ENCODE peak calls at places on chromosomes 1 and 21, in six cellular contexts. One of them, this sample, is unnamed.
A peak's percentile ranks its signal among the peaks of the same experiment; 100 is the strongest.

GRCh38 chr21:41923641-41924342 is 30.0 kb downstream of the C2CD2 start:
- DNase-seq in activated naive CD8-positive, alpha-beta T cell treated with anti-CD3 and anti-CD28 coated beads, Interleukin-2, amount 50 U/mL, for 24 hours: no peak
- DNase-seq in stimulated activated CD4-positive, alpha-beta T cell treated with anti-CD3 and anti-CD28 coated beads, Interleukin-15, amount 100 ng/mL, for 24 hours: no peak
- DNase-seq in GM03348: peak; percentile 74
- DNase-seq in GM23338: no peak
- DNase-seq in CD4-positive, alpha-beta memory T cell: no peak
- DNase-seq in this sample: peak; percentile 32

GRCh38 chr1:12475158-12475934 is 142.7 kb downstream of the DHRS3 start:
- DNase-seq in activated naive CD8-positive, alpha-beta T cell treated with anti-CD3 and anti-CD28 coated beads, Interleukin-2, amount 50 U/mL, for 24 hours: no peak
- DNase-seq in stimulated activated CD4-positive, alpha-beta T cell treated with anti-CD3 and anti-CD28 coated beads, Interleukin-15, amount 100 ng/mL, for 24 hours: no peak
- DNase-seq in GM03348: no peak
- DNase-seq in GM23338: no peak
- DNase-seq in CD4-positive, alpha-beta memory T cell: no peak
- DNase-seq in this sample: peak; percentile 53

GRCh38 chr1:62142550-62142949 is 52.1 kb upstream of the L1TD1 start:
- DNase-seq in activated naive CD8-positive, alpha-beta T cell treated with anti-CD3 and anti-CD28 coated beads, Interleukin-2, amount 50 U/mL, for 24 hours: no peak
- DNase-seq in stimulated activated CD4-positive, alpha-beta T cell treated with anti-CD3 and anti-CD28 coated beads, Interleukin-15, amount 100 ng/mL, for 24 hours: no peak
- DNase-seq in GM03348: peak; percentile 54
- DNase-seq in GM23338: peak; percentile 83
- DNase-seq in CD4-positive, alpha-beta memory T cell: no peak
- DNase-seq in this sample: no peak

GRCh38 chr1:236058141-236058626 is 6.7 kb downstream of the NID1 start:
- DNase-seq in activated naive CD8-positive, alpha-beta T cell treated with anti-CD3 and anti-CD28 coated beads, Interleukin-2, amount 50 U/mL, for 24 hours: no peak
- DNase-seq in stimulated activated CD4-positive, alpha-beta T cell treated with anti-CD3 and anti-CD28 coated beads, Interleukin-15, amount 100 ng/mL, for 24 hours: no peak
- DNase-seq in GM03348: peak; percentile 53
- DNase-seq in GM23338: no peak
- DNase-seq in CD4-positive, alpha-beta memory T cell: no peak
- DNase-seq in this sample: peak; percentile 33

GRCh38 chr1:156738407-156738806 is 2.5 kb downstream of the MRPL24 start:
- DNase-seq in activated naive CD8-positive, alpha-beta T cell treated with anti-CD3 and anti-CD28 coated beads, Interleukin-2, amount 50 U/mL, for 24 hours: no peak
- DNase-seq in stimulated activated CD4-positive, alpha-beta T cell treated with anti-CD3 and anti-CD28 coated beads, Interleukin-15, amount 100 ng/mL, for 24 hours: no peak
- DNase-seq in GM03348: no peak
- DNase-seq in GM23338: no peak
- DNase-seq in CD4-positive, alpha-beta memory T cell: no peak
- DNase-seq in this sample: no peak

GRCh38 chr1:164320780-164321683 is 238.0 kb upstream of the PBX1 start:
- DNase-seq in activated naive CD8-positive, alpha-beta T cell treated with anti-CD3 and anti-CD28 coated beads, Interleukin-2, amount 50 U/mL, for 24 hours: no peak
- DNase-seq in stimulated activated CD4-positive, alpha-beta T cell treated with anti-CD3 and anti-CD28 coated beads, Interleukin-15, amount 100 ng/mL, for 24 hours: no peak
- DNase-seq in GM03348: peak; percentile 68
- DNase-seq in GM23338: peak; percentile 77
- DNase-seq in CD4-positive, alpha-beta memory T cell: no peak
- DNase-seq in this sample: no peak

GRCh38 chr1:53349369-53349705 is 21.5 kb upstream of the LRP8 start:
- DNase-seq in activated naive CD8-positive, alpha-beta T cell treated with anti-CD3 and anti-CD28 coated beads, Interleukin-2, amount 50 U/mL, for 24 hours: no peak
- DNase-seq in stimulated activated CD4-positive, alpha-beta T cell treated with anti-CD3 and anti-CD28 coated beads, Interleukin-15, amount 100 ng/mL, for 24 hours: no peak
- DNase-seq in GM03348: no peak
- DNase-seq in GM23338: no peak
- DNase-seq in CD4-positive, alpha-beta memory T cell: no peak
- DNase-seq in this sample: no peak

GRCh38 chr1:155126494-155127104 is 1.1 kb upstream of the EFNA1 start:
- DNase-seq in activated naive CD8-positive, alpha-beta T cell treated with anti-CD3 and anti-CD28 coated beads, Interleukin-2, amount 50 U/mL, for 24 hours: no peak
- DNase-seq in stimulated activated CD4-positive, alpha-beta T cell treated with anti-CD3 and anti-CD28 coated beads, Interleukin-15, amount 100 ng/mL, for 24 hours: peak; percentile 46
- DNase-seq in GM03348: no peak
- DNase-seq in GM23338: peak; percentile 83
- DNase-seq in CD4-positive, alpha-beta memory T cell: peak; percentile 33
- DNase-seq in this sample: peak; percentile 69

GRCh38 chr1:108747128-108747827 is 804 bp downstream of the STXBP3 start:
- DNase-seq in activated naive CD8-positive, alpha-beta T cell treated with anti-CD3 and anti-CD28 coated beads, Interleukin-2, amount 50 U/mL, for 24 hours: peak; percentile 54
- DNase-seq in stimulated activated CD4-positive, alpha-beta T cell treated with anti-CD3 and anti-CD28 coated beads, Interleukin-15, amount 100 ng/mL, for 24 hours: peak; percentile 65
- DNase-seq in GM03348: peak; percentile 89
- DNase-seq in GM23338: peak; percentile 83
- DNase-seq in CD4-positive, alpha-beta memory T cell: peak; percentile 30
- DNase-seq in this sample: peak; percentile 45

GRCh38 chr1:84303154-84303830 is 1.8 kb downstream of the SAMD13 start:
- DNase-seq in activated naive CD8-positive, alpha-beta T cell treated with anti-CD3 and anti-CD28 coated beads, Interleukin-2, amount 50 U/mL, for 24 hours: no peak
- DNase-seq in stimulated activated CD4-positive, alpha-beta T cell treated with anti-CD3 and anti-CD28 coated beads, Interleukin-15, amount 100 ng/mL, for 24 hours: no peak
- DNase-seq in GM03348: no peak
- DNase-seq in GM23338: no peak
- DNase-seq in CD4-positive, alpha-beta memory T cell: no peak
- DNase-seq in this sample: no peak

GRCh38 chr1:58783090-58783992 is 506 bp downstream of the JUN start:
- DNase-seq in activated naive CD8-positive, alpha-beta T cell treated with anti-CD3 and anti-CD28 coated beads, Interleukin-2, amount 50 U/mL, for 24 hours: peak; percentile 50
- DNase-seq in stimulated activated CD4-positive, alpha-beta T cell treated with anti-CD3 and anti-CD28 coated beads, Interleukin-15, amount 100 ng/mL, for 24 hours: peak; percentile 63
- DNase-seq in GM03348: peak; percentile 44
- DNase-seq in GM23338: peak; percentile 54
- DNase-seq in CD4-positive, alpha-beta memory T cell: peak; percentile 60
- DNase-seq in this sample: peak; percentile 60

GRCh38 chr1:181076852-181077251 is 11.6 kb upstream of the IER5 start:
- DNase-seq in activated naive CD8-positive, alpha-beta T cell treated with anti-CD3 and anti-CD28 coated beads, Interleukin-2, amount 50 U/mL, for 24 hours: no peak
- DNase-seq in stimulated activated CD4-positive, alpha-beta T cell treated with anti-CD3 and anti-CD28 coated beads, Interleukin-15, amount 100 ng/mL, for 24 hours: no peak
- DNase-seq in GM03348: no peak
- DNase-seq in GM23338: no peak
- DNase-seq in CD4-positive, alpha-beta memory T cell: no peak
- DNase-seq in this sample: no peak

GRCh38 chr1:63615809-63616420 is 22.7 kb downstream of the PGM1 start:
- DNase-seq in activated naive CD8-positive, alpha-beta T cell treated with anti-CD3 and anti-CD28 coated beads, Interleukin-2, amount 50 U/mL, for 24 hours: peak; percentile 48
- DNase-seq in stimulated activated CD4-positive, alpha-beta T cell treated with anti-CD3 and anti-CD28 coated beads, Interleukin-15, amount 100 ng/mL, for 24 hours: peak; percentile 57
- DNase-seq in GM03348: peak; percentile 81
- DNase-seq in GM23338: peak; percentile 86
- DNase-seq in CD4-positive, alpha-beta memory T cell: peak; percentile 67
- DNase-seq in this sample: peak; percentile 68

GRCh38 chr1:235923466-235924008 is 56.8 kb upstream of the LYST start:
- DNase-seq in activated naive CD8-positive, alpha-beta T cell treated with anti-CD3 and anti-CD28 coated beads, Interleukin-2, amount 50 U/mL, for 24 hours: no peak
- DNase-seq in stimulated activated CD4-positive, alpha-beta T cell treated with anti-CD3 and anti-CD28 coated beads, Interleukin-15, amount 100 ng/mL, for 24 hours: no peak
- DNase-seq in GM03348: no peak
- DNase-seq in GM23338: no peak
- DNase-seq in CD4-positive, alpha-beta memory T cell: peak; percentile 38
- DNase-seq in this sample: no peak

GRCh38 chr21:32389337-32390015 is 3.3 kb downstream of the URB1 start:
- DNase-seq in activated naive CD8-positive, alpha-beta T cell treated with anti-CD3 and anti-CD28 coated beads, Interleukin-2, amount 50 U/mL, for 24 hours: no peak
- DNase-seq in stimulated activated CD4-positive, alpha-beta T cell treated with anti-CD3 and anti-CD28 coated beads, Interleukin-15, amount 100 ng/mL, for 24 hours: no peak
- DNase-seq in GM03348: peak; percentile 76
- DNase-seq in GM23338: no peak
- DNase-seq in CD4-positive, alpha-beta memory T cell: no peak
- DNase-seq in this sample: no peak

GRCh38 chr1:59967141-59967697 is 40.6 kb upstream of the CYP2J2 start:
- DNase-seq in activated naive CD8-positive, alpha-beta T cell treated with anti-CD3 and anti-CD28 coated beads, Interleukin-2, amount 50 U/mL, for 24 hours: no peak
- DNase-seq in stimulated activated CD4-positive, alpha-beta T cell treated with anti-CD3 and anti-CD28 coated beads, Interleukin-15, amount 100 ng/mL, for 24 hours: no peak
- DNase-seq in GM03348: no peak
- DNase-seq in GM23338: no peak
- DNase-seq in CD4-positive, alpha-beta memory T cell: no peak
- DNase-seq in this sample: no peak

GRCh38 chr21:27429612-27430361 is 462.9 kb upstream of the ADAMTS5 start:
- DNase-seq in activated naive CD8-positive, alpha-beta T cell treated with anti-CD3 and anti-CD28 coated beads, Interleukin-2, amount 50 U/mL, for 24 hours: no peak
- DNase-seq in stimulated activated CD4-positive, alpha-beta T cell treated with anti-CD3 and anti-CD28 coated beads, Interleukin-15, amount 100 ng/mL, for 24 hours: no peak
- DNase-seq in GM03348: peak; percentile 41
- DNase-seq in GM23338: no peak
- DNase-seq in CD4-positive, alpha-beta memory T cell: no peak
- DNase-seq in this sample: no peak

GRCh38 chr1:116289219-116289618 is 83.8 kb upstream of the ATP1A1 start:
- DNase-seq in activated naive CD8-positive, alpha-beta T cell treated with anti-CD3 and anti-CD28 coated beads, Interleukin-2, amount 50 U/mL, for 24 hours: no peak
- DNase-seq in stimulated activated CD4-positive, alpha-beta T cell treated with anti-CD3 and anti-CD28 coated beads, Interleukin-15, amount 100 ng/mL, for 24 hours: no peak
- DNase-seq in GM03348: no peak
- DNase-seq in GM23338: no peak
- DNase-seq in CD4-positive, alpha-beta memory T cell: no peak
- DNase-seq in this sample: no peak

GRCh38 chr21:43289442-43289841 is 120.6 kb downstream of the CRYAA start:
- DNase-seq in activated naive CD8-positive, alpha-beta T cell treated with anti-CD3 and anti-CD28 coated beads, Interleukin-2, amount 50 U/mL, for 24 hours: no peak
- DNase-seq in stimulated activated CD4-positive, alpha-beta T cell treated with anti-CD3 and anti-CD28 coated beads, Interleukin-15, amount 100 ng/mL, for 24 hours: no peak
- DNase-seq in GM03348: no peak
- DNase-seq in GM23338: no peak
- DNase-seq in CD4-positive, alpha-beta memory T cell: no peak
- DNase-seq in this sample: no peak

GRCh38 chr1:51517361-51518032 is 1.6 kb downstream of the EPS15 start:
- DNase-seq in activated naive CD8-positive, alpha-beta T cell treated with anti-CD3 and anti-CD28 coated beads, Interleukin-2, amount 50 U/mL, for 24 hours: no peak
- DNase-seq in stimulated activated CD4-positive, alpha-beta T cell treated with anti-CD3 and anti-CD28 coated beads, Interleukin-15, amount 100 ng/mL, for 24 hours: no peak
- DNase-seq in GM03348: no peak
- DNase-seq in GM23338: no peak
- DNase-seq in CD4-positive, alpha-beta memory T cell: no peak
- DNase-seq in this sample: no peak

GRCh38 chr1:229629251-229629650 is 3.2 kb downstream of the URB2 start:
- DNase-seq in activated naive CD8-positive, alpha-beta T cell treated with anti-CD3 and anti-CD28 coated beads, Interleukin-2, amount 50 U/mL, for 24 hours: no peak
- DNase-seq in stimulated activated CD4-positive, alpha-beta T cell treated with anti-CD3 and anti-CD28 coated beads, Interleukin-15, amount 100 ng/mL, for 24 hours: no peak
- DNase-seq in GM03348: no peak
- DNase-seq in GM23338: no peak
- DNase-seq in CD4-positive, alpha-beta memory T cell: no peak
- DNase-seq in this sample: no peak

GRCh38 chr1:98323906-98324358 is 337.6 kb upstream of the SNX7 start:
- DNase-seq in activated naive CD8-positive, alpha-beta T cell treated with anti-CD3 and anti-CD28 coated beads, Interleukin-2, amount 50 U/mL, for 24 hours: peak; percentile 2
- DNase-seq in stimulated activated CD4-positive, alpha-beta T cell treated with anti-CD3 and anti-CD28 coated beads, Interleukin-15, amount 100 ng/mL, for 24 hours: no peak
- DNase-seq in GM03348: peak; percentile 73
- DNase-seq in GM23338: peak; percentile 33
- DNase-seq in CD4-positive, alpha-beta memory T cell: no peak
- DNase-seq in this sample: peak; percentile 1

GRCh38 chr21:30839304-30839703 is 9.7 kb upstream of the KRTAP7-1 start:
- DNase-seq in activated naive CD8-positive, alpha-beta T cell treated with anti-CD3 and anti-CD28 coated beads, Interleukin-2, amount 50 U/mL, for 24 hours: peak; percentile 17
- DNase-seq in stimulated activated CD4-positive, alpha-beta T cell treated with anti-CD3 and anti-CD28 coated beads, Interleukin-15, amount 100 ng/mL, for 24 hours: peak; percentile 50
- DNase-seq in GM03348: no peak
- DNase-seq in GM23338: peak; percentile 82
- DNase-seq in CD4-positive, alpha-beta memory T cell: peak; percentile 8
- DNase-seq in this sample: peak; percentile 62

GRCh38 chr1:16209847-16210407 is 2.5 kb downstream of the ARHGEF19 start:
- DNase-seq in activated naive CD8-positive, alpha-beta T cell treated with anti-CD3 and anti-CD28 coated beads, Interleukin-2, amount 50 U/mL, for 24 hours: no peak
- DNase-seq in stimulated activated CD4-positive, alpha-beta T cell treated with anti-CD3 and anti-CD28 coated beads, Interleukin-15, amount 100 ng/mL, for 24 hours: no peak
- DNase-seq in GM03348: no peak
- DNase-seq in GM23338: no peak
- DNase-seq in CD4-positive, alpha-beta memory T cell: no peak
- DNase-seq in this sample: no peak

GRCh38 chr1:235336903-235337302 is 8.5 kb downstream of the GGPS1 start:
- DNase-seq in activated naive CD8-positive, alpha-beta T cell treated with anti-CD3 and anti-CD28 coated beads, Interleukin-2, amount 50 U/mL, for 24 hours: no peak
- DNase-seq in stimulated activated CD4-positive, alpha-beta T cell treated with anti-CD3 and anti-CD28 coated beads, Interleukin-15, amount 100 ng/mL, for 24 hours: no peak
- DNase-seq in GM03348: no peak
- DNase-seq in GM23338: no peak
- DNase-seq in CD4-positive, alpha-beta memory T cell: peak; percentile 50
- DNase-seq in this sample: peak; percentile 29

GRCh38 chr1:172343246-172344099 is 77.0 kb upstream of the C1orf105 start:
- DNase-seq in activated naive CD8-positive, alpha-beta T cell treated with anti-CD3 and anti-CD28 coated beads, Interleukin-2, amount 50 U/mL, for 24 hours: no peak
- DNase-seq in stimulated activated CD4-positive, alpha-beta T cell treated with anti-CD3 and anti-CD28 coated beads, Interleukin-15, amount 100 ng/mL, for 24 hours: no peak
- DNase-seq in GM03348: peak; percentile 57
- DNase-seq in GM23338: no peak
- DNase-seq in CD4-positive, alpha-beta memory T cell: no peak
- DNase-seq in this sample: no peak

GRCh38 chr1:247375747-247376146 is 40.2 kb upstream of the NLRP3 start:
- DNase-seq in activated naive CD8-positive, alpha-beta T cell treated with anti-CD3 and anti-CD28 coated beads, Interleukin-2, amount 50 U/mL, for 24 hours: no peak
- DNase-seq in stimulated activated CD4-positive, alpha-beta T cell treated with anti-CD3 and anti-CD28 coated beads, Interleukin-15, amount 100 ng/mL, for 24 hours: no peak
- DNase-seq in GM03348: no peak
- DNase-seq in GM23338: peak; percentile 58
- DNase-seq in CD4-positive, alpha-beta memory T cell: no peak
- DNase-seq in this sample: no peak

This sample was measured in activated CD8-positive, alpha-beta T cell treated with anti-CD3 and anti-CD28 coated beads for 36 hours.